ENCODE peak calls at places on chromosomes 16 and 17, in four cellular contexts. Q, K, Y and O are unnamed samples.

GRCh38 chr17:35645923-35646322 is 58.8 kb downstream of the AP2B1 start:
- DNase-seq in Y (no peak), K (no peak), Q (no peak), O (no peak)

GRCh38 chr17:19386974-19387920 is at the start of gene MFAP4:
- DNase-seq in Q (peak; percentile 74), K (peak; percentile 80), Y (no peak), O (peak; percentile 79)

GRCh38 chr16:1871974-1872635 is at the start of gene MEIOB:
- DNase-seq in Y (peak; percentile 57), Q (no peak), K (peak; percentile 87), O (no peak)

GRCh38 chr16:23823475-23824407 is 12.0 kb upstream of the PRKCB start:
- DNase-seq in K (peak; percentile 9), Q (no peak), Y (no peak), O (no peak)

GRCh38 chr17:76382803-76383644 is 1.4 kb upstream of the SPHK1 start:
- DNase-seq in K (peak; percentile 77), Q (peak; percentile 92), Y (peak; percentile 48), O (no peak)

GRCh38 chr17:50426472-50426782 is 409 bp downstream of the ACSF2 start:
- DNase-seq in Y (no peak), K (no peak), Q (no peak), O (no peak)

GRCh38 chr16:5004311-5004710 is 29.4 kb downstream of the NAGPA start:
- DNase-seq in Y (no peak), K (no peak), Q (peak; percentile 18), O (no peak)

GRCh38 chr17:5531019-5531418 is 44.7 kb downstream of the MIS12 start:
- DNase-seq in K (no peak), Y (no peak), Q (no peak), O (no peak)

GRCh38 chr16:1089822-1090619 is 6.0 kb downstream of the C1QTNF8 start:
- DNase-seq in Y (peak; percentile 96), Q (no peak), K (no peak), O (peak; percentile 92)

GRCh38 chr17:29181226-29181625 is 1.0 kb upstream of the MYO18A start:
- DNase-seq in Y (no peak), Q (no peak), K (no peak), O (no peak)
- H3K27ac ChIP-seq in Y (no peak overlapping the region), Q (peak overlapping the region; percentile 83), K (no peak overlapping the region), O (peak overlapping the region; percentile 82)

DNA sequence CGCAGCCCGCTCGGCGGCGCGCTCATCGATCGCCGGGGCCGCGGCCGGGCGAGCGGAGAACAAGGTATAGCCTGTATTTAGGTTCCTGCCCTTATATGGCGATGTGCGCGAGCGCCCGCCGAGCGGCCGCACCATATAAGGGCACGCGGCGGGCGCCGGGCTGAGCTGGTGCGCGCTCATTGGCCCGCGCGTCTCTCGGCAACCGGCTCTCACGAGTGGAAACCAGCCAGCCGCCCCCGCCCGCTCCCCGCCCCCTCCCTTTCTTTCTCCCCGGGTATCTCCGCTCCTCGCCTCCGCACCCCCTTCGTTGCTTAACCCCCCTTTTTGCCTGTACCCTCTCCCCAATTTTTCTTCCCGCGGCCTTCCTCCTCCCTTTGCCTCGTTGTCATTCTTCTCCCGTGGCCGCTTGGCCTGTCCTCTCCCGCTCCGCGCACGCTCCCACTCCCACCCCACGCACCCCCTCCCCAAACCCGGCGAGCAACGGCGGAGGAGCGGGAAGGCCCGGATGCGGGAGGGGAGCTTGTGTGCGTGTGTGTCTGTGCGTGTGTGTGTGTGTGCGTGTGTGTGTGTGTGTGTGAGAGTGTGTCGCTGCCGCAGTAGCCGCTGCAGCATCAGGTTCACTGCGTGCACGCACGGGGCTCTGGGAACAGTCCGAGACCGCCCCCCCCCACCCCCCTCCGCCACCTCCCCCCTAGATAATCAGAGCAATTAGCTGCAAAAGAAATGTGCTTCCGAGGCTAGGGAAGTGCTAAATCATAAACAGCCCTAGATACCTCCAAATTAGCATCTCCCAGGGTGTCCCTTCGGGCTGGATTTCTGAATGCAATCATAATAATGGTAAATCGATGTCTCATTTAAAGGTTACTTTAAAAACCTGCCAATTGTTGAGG is 13.5 kb upstream of the CBX8 start:
- DNase-seq in K (peak; percentile 97), Q (peak; percentile 93), Y (peak; percentile 80), O (no peak)
- H3K27ac ChIP-seq in K (no peak overlapping the region), Q (no peak overlapping the region), Y (no peak overlapping the region), O (no peak overlapping the region)

GRCh38 chr17:38743556-38744171 is 4.5 kb downstream of the PCGF2 start:
- DNase-seq in Y (no peak), Q (no peak), K (no peak), O (no peak)
- H3K27ac ChIP-seq in Y (no peak overlapping the region), Q (peak overlapping the region; percentile 33), K (no peak overlapping the region), O (no peak overlapping the region)

GRCh38 chr17:57405486-57406072 is 149.3 kb downstream of the MSI2 start:
- DNase-seq in K (peak; percentile 19), Q (no peak), Y (no peak), O (no peak)

GRCh38 chr17:57407287-57408063 is 151.2 kb downstream of the MSI2 start:
- DNase-seq in K (peak; percentile 47), Y (peak; percentile 19), Q (no peak), O (no peak)

GRCh38 chr17:57406131-57406980 is 150.0 kb downstream of the MSI2 start:
- DNase-seq in Q (no peak), Y (no peak), K (peak; percentile 97), O (no peak)

GRCh38 chr17:57408064-57408811 is 151.9 kb downstream of the MSI2 start:
- DNase-seq in K (peak; percentile 68), Y (no peak), Q (no peak), O (no peak)

GRCh38 chr17:57406981-57407286 is 150.6 kb downstream of the MSI2 start:
- DNase-seq in K (no peak), Y (no peak), Q (no peak), O (no peak)
- H3K27ac ChIP-seq in K (peak overlapping the region; percentile 100), Y (no peak overlapping the region), Q (no peak overlapping the region), O (no peak overlapping the region)

GRCh38 chr16:87966685-87967185 is 15.5 kb downstream of the BANP start:
- DNase-seq in K (no peak), Q (peak; percentile 83), Y (peak; percentile 25), O (peak; percentile 76)
- H3K27ac ChIP-seq in K (no peak overlapping the region), Q (peak overlapping the region; percentile 52), Y (no peak overlapping the region), O (peak overlapping the region; percentile 92)

GRCh38 chr16:85323961-85324253 is 211.6 kb upstream of the CIBAR2 start:
- DNase-seq in K (no peak), Q (no peak), Y (no peak), O (no peak)

GRCh38 chr16:85320677-85321385 is 208.6 kb upstream of the CIBAR2 start:
- DNase-seq in Q (no peak), Y (no peak), K (no peak), O (no peak)

GRCh38 chr16:85323230-85323960 is 211.1 kb upstream of the CIBAR2 start:
- DNase-seq in K (no peak), Q (no peak), Y (no peak), O (no peak)

GRCh38 chr16:85319984-85320440 is 207.7 kb upstream of the CIBAR2 start:
- DNase-seq in K (no peak), Y (no peak), Q (no peak), O (no peak)

GRCh38 chr16:85321856-85322271 is 209.6 kb upstream of the CIBAR2 start:
- DNase-seq in Y (peak; percentile 72), Q (peak; percentile 85), K (no peak), O (peak; percentile 100)
- H3K27ac ChIP-seq in Y (no peak overlapping the region), Q (peak overlapping the region; percentile 53), K (no peak overlapping the region), O (peak overlapping the region; percentile 83)

GRCh38 chr16:30416624-30417298 is 9.4 kb downstream of the ZNF771 start:
- DNase-seq in K (no peak), Q (no peak), Y (no peak), O (no peak)
- H3K27ac ChIP-seq in K (no peak overlapping the region), Q (no peak overlapping the region), Y (no peak overlapping the region), O (no peak overlapping the region)

GRCh38 chr17:77476498-77476897 is 335.7 kb downstream of the SEC14L1 start:
- DNase-seq in Q (peak; percentile 39), Y (no peak), K (no peak), O (no peak)
- H3K27ac ChIP-seq in Q (no peak overlapping the region), Y (no peak overlapping the region), K (no peak overlapping the region), O (peak overlapping the region; percentile 66)